ENCODE peak calls at places on chromosomes 3 and 15, in four cellular contexts. A is A549, J is H54, D is body of pancreas. V is an unnamed sample.

GRCh38 chr3:43296565-43296964 is 10.2 kb downstream of the SNRK start:
- DNase-seq in A (no peak), J (no peak), D (peak; percentile 38), V (peak; percentile 12)

GRCh38 chr15:55434989-55435825 is 26.9 kb downstream of the PIERCE2 start:
- DNase-seq in A (peak; percentile 64), J (peak; percentile 6), D (peak; percentile 9), V (peak; percentile 69)

GRCh38 chr15:26806161-26806560 is 33.3 kb upstream of the GABRB3 start:
- DNase-seq in A (no peak), J (no peak), D (peak; percentile 85), V (no peak)

GRCh38 chr3:33030802-33031201 is 66.1 kb downstream of the GLB1 start:
- DNase-seq in A (no peak), J (no peak), D (no peak), V (peak; percentile 25)

GRCh38 chr3:174767853-174768382 is 91.2 kb upstream of the NAALADL2 start:
- DNase-seq in A (no peak), J (no peak), D (no peak), V (no peak)

GRCh38 chr15:92848852-92849598 is 51.1 kb upstream of the CHD2 start:
- DNase-seq in A (no peak), J (no peak), D (no peak), V (peak; percentile 92)

GRCh38 chr15:49187537-49188245 is 17.6 kb downstream of the GALK2 start:
- DNase-seq in A (no peak), J (no peak), D (peak; percentile 42), V (no peak)

GRCh38 chr15:29913528-29914135 is 91.4 kb upstream of the TJP1 start:
- DNase-seq in A (no peak), J (no peak), D (no peak), V (no peak)

GRCh38 chr3:113287111-113287817 is 75.9 kb downstream of the BOC start:
- DNase-seq in A (peak; percentile 56), J (peak; percentile 38), D (no peak), V (peak; percentile 80)

GRCh38 chr3:134003066-134003465 is 26.7 kb downstream of the SLCO2A1 start:
- DNase-seq in A (no peak), J (no peak), D (no peak), V (no peak)

GRCh38 chr3:158050461-158050860 is 55.8 kb downstream of the SHOX2 start:
- DNase-seq in A (no peak), J (no peak), D (no peak), V (no peak)

GRCh38 chr3:16177962-16178627 is 3.6 kb downstream of the GALNT15 start:
- DNase-seq in A (peak; percentile 72), J (peak; percentile 73), D (peak; percentile 73), V (no peak)

GRCh38 chr3:52292247-52293065 is 4.8 kb downstream of the GLYCTK start:
- DNase-seq in A (no peak), J (no peak), D (no peak), V (no peak)

GRCh38 chr3:30044515-30044914 is 561.9 kb upstream of the TGFBR2 start:
- DNase-seq in A (no peak), J (no peak), D (no peak), V (no peak)

GRCh38 chr3:14959358-14959943 is 12.1 kb downstream of the NR2C2 start:
- DNase-seq in A (no peak), J (no peak), D (no peak), V (no peak)

GRCh38 chr3:43995078-43995928 is 246.4 kb upstream of the TOPAZ1 start:
- DNase-seq in A (no peak), J (peak; percentile 42), D (no peak), V (peak; percentile 6)

GRCh38 chr3:59563966-59564365 is 514.1 kb upstream of the CFAP20DC start:
- DNase-seq in A (no peak), J (no peak), D (no peak), V (no peak)

GRCh38 chr3:41974223-41974622 is 12.3 kb upstream of the ULK4 start:
- DNase-seq in A (no peak), J (no peak), D (no peak), V (no peak)

GRCh38 chr3:129045675-129046036 is 14.9 kb upstream of the GP9 start:
- DNase-seq in A (no peak), J (no peak), D (no peak), V (peak; percentile 70)

GRCh38 chr15:72685925-72686794 is at the start of the genes BBS4 and HIGD2B:
- DNase-seq in A (peak; percentile 90), J (peak; percentile 65), D (peak; percentile 93), V (no peak)

GRCh38 chr3:47804571-47804970 is 1.6 kb downstream of the DHX30 start:
- DNase-seq in A (no peak), J (no peak), D (no peak), V (no peak)

GRCh38 chr3:90016492-90017065 is 909.2 kb downstream of the EPHA3 start:
- DNase-seq in A (no peak), J (no peak), D (no peak), V (no peak)

GRCh38 chr15:72229076-72229946 is 1.7 kb downstream of the PKM start:
- DNase-seq in A (no peak), J (no peak), D (no peak), V (no peak)

GRCh38 chr3:171699611-171700010 is 110.7 kb downstream of the PLD1 start:
- DNase-seq in A (no peak), J (no peak), D (no peak), V (no peak)

GRCh38 chr3:128591728-128592426 is 58.7 kb downstream of the RPN1 start:
- DNase-seq in A (no peak), J (no peak), D (peak; percentile 15), V (no peak)

GRCh38 chr3:18751514-18751913 is 326.4 kb upstream of the SATB1 start:
- DNase-seq in A (no peak), J (no peak), D (no peak), V (no peak)

GRCh38 chr15:25249236-25250010 is 189.4 kb downstream of the UBE3A start:
- DNase-seq in A (no peak), J (no peak), D (no peak), V (no peak)

GRCh38 chr15:51046799-51047449 is 47.8 kb downstream of the TNFAIP8L3 start:
- DNase-seq in A (no peak), J (no peak), D (peak; percentile 48), V (no peak)

GRCh38 chr3:153768559-153769469 is 352.4 kb upstream of the ARHGEF26 start:
- DNase-seq in A (peak; percentile 31), J (peak; percentile 19), D (peak; percentile 56), V (peak; percentile 66)

DNA sequence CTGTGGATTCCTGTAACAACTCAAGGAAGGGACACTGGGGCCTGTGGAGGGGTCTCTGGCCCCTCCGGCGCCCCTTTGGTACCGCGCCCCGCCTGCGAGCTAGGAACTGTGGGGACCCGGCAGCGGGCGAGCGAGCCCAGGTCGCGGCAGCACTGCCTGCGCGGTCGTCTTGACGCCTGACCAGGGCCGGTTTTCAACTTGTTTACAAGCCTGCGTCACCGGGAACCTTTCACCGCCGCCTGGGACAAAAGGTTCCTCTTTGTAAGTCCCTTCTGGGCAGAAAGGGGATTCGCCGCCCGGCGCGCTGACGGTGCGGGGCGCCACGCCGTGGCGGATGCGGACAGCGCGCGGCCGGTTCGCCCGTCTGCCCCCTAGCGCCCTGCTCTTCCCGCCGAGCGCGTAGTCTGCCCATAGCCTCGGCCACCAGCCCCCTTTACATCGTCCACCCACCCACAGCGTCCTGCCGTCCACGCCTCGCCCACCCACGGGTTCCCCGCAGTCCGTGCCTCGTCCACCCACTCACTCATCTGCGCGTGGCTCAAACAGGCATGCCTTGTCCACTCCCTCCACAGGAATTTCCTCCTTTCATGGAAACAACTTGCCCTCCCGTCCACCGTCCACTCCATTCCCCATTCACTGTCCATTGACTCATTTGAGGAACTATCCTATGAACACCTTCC is 5.5 kb upstream of the CFAP100 start:
- DNase-seq in A (peak; percentile 50), J (peak; percentile 32), D (peak; percentile 98), V (peak; percentile 82)
- TF ChIP-seq POLR2A in A (no peak), J (no peak), D (peak; percentile 81), V (no peak)

GRCh38 chr3:72997421-72997961 is 880 bp downstream of the PPP4R2 start:
- DNase-seq in A (peak; percentile 67), J (no peak), D (peak; percentile 16), V (peak; percentile 80)

GRCh38 chr3:72995337-72995736 is 1.3 kb upstream of the PPP4R2 start:
- DNase-seq in A (no peak), J (no peak), D (no peak), V (no peak)

GRCh38 chr3:72996121-72996472 is 514 bp upstream of the PPP4R2 start:
- DNase-seq in A (no peak), J (no peak), D (no peak), V (no peak)

GRCh38 chr3:72998489-72998888 is 1.9 kb downstream of the PPP4R2 start:
- DNase-seq in A (no peak), J (no peak), D (no peak), V (peak; percentile 20)

DNA sequence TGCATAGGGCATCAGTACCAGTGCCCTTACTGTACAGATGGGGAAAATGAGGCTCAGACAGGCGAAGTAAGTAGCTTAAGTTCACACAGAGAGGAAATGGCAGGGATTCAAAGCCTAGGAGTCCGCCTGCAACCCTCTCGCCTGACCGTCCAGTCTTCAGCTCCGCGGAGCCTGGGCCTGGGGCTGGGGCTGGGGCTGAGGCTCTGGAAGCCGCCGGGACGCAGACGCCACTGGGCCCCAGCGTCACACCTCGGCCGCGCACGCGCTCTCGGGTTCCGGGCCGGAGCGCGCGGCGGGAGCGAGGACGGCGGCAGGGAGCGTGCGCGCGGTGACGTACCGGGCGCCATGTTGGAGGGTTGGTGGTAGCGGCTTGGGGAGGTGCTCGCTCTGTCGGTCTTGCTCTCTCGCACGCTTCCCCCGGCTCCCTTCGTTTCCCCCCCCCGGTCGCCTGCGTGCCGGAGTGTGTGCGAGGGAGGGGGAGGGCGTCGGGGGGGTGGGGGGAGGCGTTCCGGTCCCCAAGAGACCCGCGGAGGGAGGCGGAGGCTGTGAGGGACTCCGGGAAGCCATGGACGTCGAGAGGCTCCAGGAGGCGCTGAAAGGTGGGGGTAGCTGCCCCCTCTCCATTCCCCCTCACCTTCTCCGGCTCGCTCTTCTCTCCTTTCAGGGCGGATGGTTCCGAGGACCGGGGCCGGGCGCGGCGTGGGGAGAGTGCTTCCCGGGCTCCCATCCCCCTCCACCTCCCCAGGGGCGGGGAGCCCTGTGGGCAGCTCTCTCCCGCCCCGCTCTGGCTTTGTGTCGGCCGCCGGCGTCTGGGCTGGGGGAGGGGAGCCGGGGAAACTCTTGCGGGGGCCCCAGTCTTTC is at the start of gene PPP4R2:
- DNase-seq in A (peak; percentile 72), J (peak; percentile 81), D (peak; percentile 88), V (peak; percentile 92)
- TF ChIP-seq POLR2A in A (peak; percentile 91), J (peak; percentile 87), D (peak; percentile 85), V (peak; percentile 85)

GRCh38 chr15:78265752-78266224 is 1.4 kb downstream of the DNAJA4 start:
- DNase-seq in A (no peak), J (peak; percentile 66), D (no peak), V (peak; percentile 31)
- TF ChIP-seq POLR2A in A (no peak), J (no peak), D (no peak), V (no peak)

DNA sequence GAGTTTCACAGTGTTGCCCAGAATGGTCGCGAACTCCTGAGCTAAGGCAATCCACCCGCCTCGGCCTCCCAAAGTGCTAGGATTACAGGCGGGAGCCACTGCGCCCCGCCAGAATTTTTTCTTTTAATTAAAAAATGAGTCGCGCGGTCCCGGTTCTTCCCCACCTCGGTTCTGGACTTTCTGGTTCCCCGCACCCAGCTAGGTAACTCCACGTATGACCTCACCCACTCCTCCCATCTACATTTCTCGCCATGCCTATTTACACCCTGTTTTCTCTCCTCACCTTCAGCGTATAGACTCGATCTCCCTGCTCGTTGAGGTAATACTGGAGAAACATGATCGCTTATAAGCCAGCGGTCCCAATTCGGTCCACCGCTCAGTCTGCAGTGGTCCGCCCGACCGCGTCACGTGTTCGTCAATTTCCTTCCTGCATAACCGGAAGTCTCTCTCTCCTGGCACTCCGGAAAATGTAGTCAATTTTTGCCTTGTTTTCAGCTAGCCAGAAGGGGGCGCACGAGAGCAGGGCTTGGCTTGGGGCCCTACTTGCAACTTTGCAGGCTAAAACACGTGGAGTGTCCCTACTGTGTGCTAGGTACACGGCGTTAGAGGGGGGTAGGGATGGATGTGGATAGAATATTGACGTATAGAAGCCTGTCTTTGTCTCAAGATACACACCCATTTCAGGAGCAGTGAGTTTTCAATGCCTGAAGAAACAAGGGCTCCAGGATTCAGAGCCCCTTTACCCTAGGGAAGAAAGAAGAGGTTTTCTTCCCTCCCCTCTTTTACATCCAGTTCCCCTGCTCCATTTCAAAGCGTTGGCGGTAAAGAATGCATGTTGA is at the start of the genes NOP10 and NUTM1:
- DNase-seq in A (peak; percentile 83), J (peak; percentile 67), D (peak; percentile 92), V (peak; percentile 97)
- TF ChIP-seq POLR2A in A (peak; percentile 96), J (peak; percentile 77), D (peak; percentile 87), V (peak; percentile 94)